ENCODE peak calls at places on chromosomes 16 and 17, in nine cellular contexts. One of them, this sample, is unnamed.

GRCh38 chr17:57927048-57927723 is 28.0 kb downstream of the CUEDC1 start:
- DNase-seq in T-cell: no peak
- DNase-seq in retina: peak
- DNase-seq in stimulated activated CD4-positive, alpha-beta T cell treated with anti-CD3 and anti-CD28 coated beads, Interleukin-15, amount 100 ng/mL, for 1 hour: no peak
- DNase-seq in naive thymus-derived CD4-positive, alpha-beta T cell: no peak
- DNase-seq in GM13977: no peak
- DNase-seq in right atrium auricular region: no peak
- DNase-seq in HepG2: no peak
- DNase-seq in caudate nucleus: peak
- DNase-seq in this sample: no peak

GRCh38 chr16:1108299-1109252 is 12.5 kb upstream of the C1QTNF8 start:
- DNase-seq in GM13977: no peak
- DNase-seq in retina: peak
- DNase-seq in T-cell: no peak
- DNase-seq in HepG2: no peak
- DNase-seq in right atrium auricular region: no peak
- DNase-seq in caudate nucleus: no peak
- DNase-seq in naive thymus-derived CD4-positive, alpha-beta T cell: no peak
- DNase-seq in stimulated activated CD4-positive, alpha-beta T cell treated with anti-CD3 and anti-CD28 coated beads, Interleukin-15, amount 100 ng/mL, for 1 hour: no peak
- DNase-seq in this sample: no peak

GRCh38 chr16:56623637-56624036 is 1.9 kb upstream of the MT1E start:
- DNase-seq in naive thymus-derived CD4-positive, alpha-beta T cell: no peak
- DNase-seq in right atrium auricular region: no peak
- DNase-seq in T-cell: no peak
- DNase-seq in HepG2: no peak
- DNase-seq in retina: no peak
- DNase-seq in caudate nucleus: no peak
- DNase-seq in stimulated activated CD4-positive, alpha-beta T cell treated with anti-CD3 and anti-CD28 coated beads, Interleukin-15, amount 100 ng/mL, for 1 hour: no peak
- DNase-seq in GM13977: no peak
- DNase-seq in this sample: no peak

GRCh38 chr17:7056386-7056785 is 12.5 kb upstream of the SLC16A11 start:
- DNase-seq in caudate nucleus: no peak
- DNase-seq in HepG2: no peak
- DNase-seq in T-cell: no peak
- DNase-seq in retina: no peak
- DNase-seq in naive thymus-derived CD4-positive, alpha-beta T cell: no peak
- DNase-seq in right atrium auricular region: no peak
- DNase-seq in GM13977: no peak
- DNase-seq in stimulated activated CD4-positive, alpha-beta T cell treated with anti-CD3 and anti-CD28 coated beads, Interleukin-15, amount 100 ng/mL, for 1 hour: no peak
- DNase-seq in this sample: no peak

GRCh38 chr17:269616-270514 is 82.7 kb downstream of the RPH3AL start:
- DNase-seq in caudate nucleus: no peak
- DNase-seq in retina: no peak
- DNase-seq in HepG2: no peak
- DNase-seq in T-cell: no peak
- DNase-seq in GM13977: no peak
- DNase-seq in stimulated activated CD4-positive, alpha-beta T cell treated with anti-CD3 and anti-CD28 coated beads, Interleukin-15, amount 100 ng/mL, for 1 hour: no peak
- DNase-seq in naive thymus-derived CD4-positive, alpha-beta T cell: no peak
- DNase-seq in right atrium auricular region: no peak
- DNase-seq in this sample: no peak

GRCh38 chr17:39553326-39553945 is 54.3 kb downstream of the NEUROD2 start:
- DNase-seq in retina: no peak
- DNase-seq in T-cell: no peak
- DNase-seq in GM13977: no peak
- DNase-seq in HepG2: no peak
- DNase-seq in stimulated activated CD4-positive, alpha-beta T cell treated with anti-CD3 and anti-CD28 coated beads, Interleukin-15, amount 100 ng/mL, for 1 hour: no peak
- DNase-seq in caudate nucleus: peak
- DNase-seq in right atrium auricular region: no peak
- DNase-seq in naive thymus-derived CD4-positive, alpha-beta T cell: no peak
- DNase-seq in this sample: no peak

GRCh38 chr16:29806096-29806579 is at the start of gene MAZ:
- DNase-seq in caudate nucleus: no peak
- DNase-seq in retina: no peak
- DNase-seq in HepG2: no peak
- DNase-seq in stimulated activated CD4-positive, alpha-beta T cell treated with anti-CD3 and anti-CD28 coated beads, Interleukin-15, amount 100 ng/mL, for 1 hour: no peak
- DNase-seq in GM13977: peak
- DNase-seq in T-cell: no peak
- DNase-seq in right atrium auricular region: no peak
- DNase-seq in naive thymus-derived CD4-positive, alpha-beta T cell: no peak
- DNase-seq in this sample: peak

GRCh38 chr16:48537909-48538745 is 71.9 kb downstream of the N4BP1 start:
- DNase-seq in naive thymus-derived CD4-positive, alpha-beta T cell: no peak
- DNase-seq in T-cell: no peak
- DNase-seq in retina: no peak
- DNase-seq in caudate nucleus: no peak
- DNase-seq in HepG2: no peak
- DNase-seq in GM13977: no peak
- DNase-seq in stimulated activated CD4-positive, alpha-beta T cell treated with anti-CD3 and anti-CD28 coated beads, Interleukin-15, amount 100 ng/mL, for 1 hour: no peak
- DNase-seq in right atrium auricular region: peak
- DNase-seq in this sample: no peak

GRCh38 chr16:87297918-87298631 is 19.1 kb downstream of the C16orf95 start:
- DNase-seq in naive thymus-derived CD4-positive, alpha-beta T cell: no peak
- DNase-seq in right atrium auricular region: no peak
- DNase-seq in GM13977: peak
- DNase-seq in caudate nucleus: no peak
- DNase-seq in HepG2: peak
- DNase-seq in T-cell: peak
- DNase-seq in stimulated activated CD4-positive, alpha-beta T cell treated with anti-CD3 and anti-CD28 coated beads, Interleukin-15, amount 100 ng/mL, for 1 hour: no peak
- DNase-seq in retina: peak
- DNase-seq in this sample: peak

GRCh38 chr17:78884148-78884870 is 18.7 kb downstream of the CEP295NL start:
- DNase-seq in naive thymus-derived CD4-positive, alpha-beta T cell: no peak
- DNase-seq in retina: peak
- DNase-seq in GM13977: no peak
- DNase-seq in caudate nucleus: no peak
- DNase-seq in right atrium auricular region: no peak
- DNase-seq in T-cell: no peak
- DNase-seq in HepG2: no peak
- DNase-seq in stimulated activated CD4-positive, alpha-beta T cell treated with anti-CD3 and anti-CD28 coated beads, Interleukin-15, amount 100 ng/mL, for 1 hour: no peak
- DNase-seq in this sample: no peak

GRCh38 chr17:71447644-71448043 is 673.2 kb upstream of the SOX9 start:
- DNase-seq in HepG2: no peak
- DNase-seq in retina: no peak
- DNase-seq in T-cell: no peak
- DNase-seq in caudate nucleus: no peak
- DNase-seq in stimulated activated CD4-positive, alpha-beta T cell treated with anti-CD3 and anti-CD28 coated beads, Interleukin-15, amount 100 ng/mL, for 1 hour: no peak
- DNase-seq in GM13977: no peak
- DNase-seq in right atrium auricular region: no peak
- DNase-seq in naive thymus-derived CD4-positive, alpha-beta T cell: no peak
- DNase-seq in this sample: no peak

GRCh38 chr17:46960152-46960551 is 18.9 kb downstream of the RPRML start:
- DNase-seq in caudate nucleus: no peak
- DNase-seq in retina: no peak
- DNase-seq in HepG2: no peak
- DNase-seq in right atrium auricular region: no peak
- DNase-seq in T-cell: no peak
- DNase-seq in GM13977: no peak
- DNase-seq in naive thymus-derived CD4-positive, alpha-beta T cell: no peak
- DNase-seq in stimulated activated CD4-positive, alpha-beta T cell treated with anti-CD3 and anti-CD28 coated beads, Interleukin-15, amount 100 ng/mL, for 1 hour: no peak
- DNase-seq in this sample: no peak

GRCh38 chr16:51147776-51148673 is 3.0 kb downstream of the SALL1 start:
- DNase-seq in retina: no peak
- DNase-seq in HepG2: no peak
- DNase-seq in stimulated activated CD4-positive, alpha-beta T cell treated with anti-CD3 and anti-CD28 coated beads, Interleukin-15, amount 100 ng/mL, for 1 hour: no peak
- DNase-seq in GM13977: no peak
- DNase-seq in naive thymus-derived CD4-positive, alpha-beta T cell: no peak
- DNase-seq in T-cell: no peak
- DNase-seq in right atrium auricular region: no peak
- DNase-seq in caudate nucleus: no peak
- DNase-seq in this sample: no peak

GRCh38 chr17:58643147-58643546 is 48.7 kb downstream of the TEX14 start:
- DNase-seq in retina: no peak
- DNase-seq in GM13977: no peak
- DNase-seq in naive thymus-derived CD4-positive, alpha-beta T cell: no peak
- DNase-seq in caudate nucleus: no peak
- DNase-seq in HepG2: no peak
- DNase-seq in right atrium auricular region: no peak
- DNase-seq in stimulated activated CD4-positive, alpha-beta T cell treated with anti-CD3 and anti-CD28 coated beads, Interleukin-15, amount 100 ng/mL, for 1 hour: no peak
- DNase-seq in T-cell: no peak
- DNase-seq in this sample: no peak

GRCh38 chr17:71208111-71208704 is 912.6 kb upstream of the SOX9 start:
- DNase-seq in retina: no peak
- DNase-seq in right atrium auricular region: no peak
- DNase-seq in caudate nucleus: no peak
- DNase-seq in GM13977: no peak
- DNase-seq in naive thymus-derived CD4-positive, alpha-beta T cell: no peak
- DNase-seq in HepG2: no peak
- DNase-seq in T-cell: no peak
- DNase-seq in stimulated activated CD4-positive, alpha-beta T cell treated with anti-CD3 and anti-CD28 coated beads, Interleukin-15, amount 100 ng/mL, for 1 hour: no peak
- DNase-seq in this sample: no peak

GRCh38 chr17:47164263-47164662 is 24.8 kb downstream of the CDC27 start:
- DNase-seq in GM13977: no peak
- DNase-seq in T-cell: no peak
- DNase-seq in caudate nucleus: no peak
- DNase-seq in right atrium auricular region: no peak
- DNase-seq in retina: no peak
- DNase-seq in HepG2: no peak
- DNase-seq in stimulated activated CD4-positive, alpha-beta T cell treated with anti-CD3 and anti-CD28 coated beads, Interleukin-15, amount 100 ng/mL, for 1 hour: no peak
- DNase-seq in naive thymus-derived CD4-positive, alpha-beta T cell: no peak
- DNase-seq in this sample: no peak

GRCh38 chr17:58396173-58396572 is 21.2 kb downstream of the RNF43 start:
- DNase-seq in retina: no peak
- DNase-seq in right atrium auricular region: no peak
- DNase-seq in stimulated activated CD4-positive, alpha-beta T cell treated with anti-CD3 and anti-CD28 coated beads, Interleukin-15, amount 100 ng/mL, for 1 hour: no peak
- DNase-seq in T-cell: no peak
- DNase-seq in caudate nucleus: no peak
- DNase-seq in naive thymus-derived CD4-positive, alpha-beta T cell: no peak
- DNase-seq in HepG2: no peak
- DNase-seq in GM13977: no peak
- DNase-seq in this sample: no peak

GRCh38 chr17:67608691-67609090 is 109.0 kb upstream of the NOL11 start:
- DNase-seq in HepG2: no peak
- DNase-seq in T-cell: no peak
- DNase-seq in stimulated activated CD4-positive, alpha-beta T cell treated with anti-CD3 and anti-CD28 coated beads, Interleukin-15, amount 100 ng/mL, for 1 hour: no peak
- DNase-seq in caudate nucleus: no peak
- DNase-seq in right atrium auricular region: no peak
- DNase-seq in naive thymus-derived CD4-positive, alpha-beta T cell: no peak
- DNase-seq in retina: no peak
- DNase-seq in GM13977: no peak
- DNase-seq in this sample: no peak

GRCh38 chr17:80717661-80718060 is 173.0 kb downstream of the RPTOR start:
- DNase-seq in stimulated activated CD4-positive, alpha-beta T cell treated with anti-CD3 and anti-CD28 coated beads, Interleukin-15, amount 100 ng/mL, for 1 hour: no peak
- DNase-seq in T-cell: no peak
- DNase-seq in GM13977: no peak
- DNase-seq in retina: peak
- DNase-seq in HepG2: no peak
- DNase-seq in caudate nucleus: no peak
- DNase-seq in right atrium auricular region: no peak
- DNase-seq in naive thymus-derived CD4-positive, alpha-beta T cell: no peak
- DNase-seq in this sample: no peak

GRCh38 chr17:47404875-47405274 is 81.1 kb downstream of the EFCAB13 start:
- DNase-seq in HepG2: no peak
- DNase-seq in GM13977: no peak
- DNase-seq in retina: no peak
- DNase-seq in stimulated activated CD4-positive, alpha-beta T cell treated with anti-CD3 and anti-CD28 coated beads, Interleukin-15, amount 100 ng/mL, for 1 hour: no peak
- DNase-seq in right atrium auricular region: no peak
- DNase-seq in T-cell: no peak
- DNase-seq in caudate nucleus: no peak
- DNase-seq in naive thymus-derived CD4-positive, alpha-beta T cell: no peak
- DNase-seq in this sample: no peak

GRCh38 chr16:69040144-69040909 is 65.1 kb upstream of the HAS3 start:
- DNase-seq in caudate nucleus: no peak
- DNase-seq in retina: no peak
- DNase-seq in T-cell: no peak
- DNase-seq in stimulated activated CD4-positive, alpha-beta T cell treated with anti-CD3 and anti-CD28 coated beads, Interleukin-15, amount 100 ng/mL, for 1 hour: no peak
- DNase-seq in naive thymus-derived CD4-positive, alpha-beta T cell: no peak
- DNase-seq in HepG2: peak
- DNase-seq in right atrium auricular region: no peak
- DNase-seq in GM13977: no peak
- DNase-seq in this sample: no peak

GRCh38 chr17:21302711-21303425 is 18.4 kb downstream of the MAP2K3 start:
- DNase-seq in stimulated activated CD4-positive, alpha-beta T cell treated with anti-CD3 and anti-CD28 coated beads, Interleukin-15, amount 100 ng/mL, for 1 hour: no peak
- DNase-seq in right atrium auricular region: no peak
- DNase-seq in HepG2: no peak
- DNase-seq in caudate nucleus: no peak
- DNase-seq in naive thymus-derived CD4-positive, alpha-beta T cell: no peak
- DNase-seq in T-cell: no peak
- DNase-seq in GM13977: peak
- DNase-seq in retina: no peak
- DNase-seq in this sample: no peak

GRCh38 chr17:2240541-2240940 is 63.0 kb downstream of the SMG6 start:
- DNase-seq in HepG2: no peak
- DNase-seq in right atrium auricular region: no peak
- DNase-seq in naive thymus-derived CD4-positive, alpha-beta T cell: no peak
- DNase-seq in stimulated activated CD4-positive, alpha-beta T cell treated with anti-CD3 and anti-CD28 coated beads, Interleukin-15, amount 100 ng/mL, for 1 hour: no peak
- DNase-seq in retina: no peak
- DNase-seq in caudate nucleus: no peak
- DNase-seq in T-cell: no peak
- DNase-seq in GM13977: no peak
- DNase-seq in this sample: no peak

GRCh38 chr17:65794572-65794971 is 233.1 kb upstream of the AXIN2 start:
- DNase-seq in stimulated activated CD4-positive, alpha-beta T cell treated with anti-CD3 and anti-CD28 coated beads, Interleukin-15, amount 100 ng/mL, for 1 hour: no peak
- DNase-seq in caudate nucleus: no peak
- DNase-seq in right atrium auricular region: no peak
- DNase-seq in GM13977: no peak
- DNase-seq in retina: no peak
- DNase-seq in naive thymus-derived CD4-positive, alpha-beta T cell: peak
- DNase-seq in T-cell: no peak
- DNase-seq in HepG2: peak
- DNase-seq in this sample: no peak

GRCh38 chr16:10080031-10080772 is 102.0 kb downstream of the GRIN2A start:
- DNase-seq in caudate nucleus: peak
- DNase-seq in T-cell: no peak
- DNase-seq in stimulated activated CD4-positive, alpha-beta T cell treated with anti-CD3 and anti-CD28 coated beads, Interleukin-15, amount 100 ng/mL, for 1 hour: no peak
- DNase-seq in GM13977: no peak
- DNase-seq in HepG2: no peak
- DNase-seq in right atrium auricular region: peak
- DNase-seq in retina: peak
- DNase-seq in naive thymus-derived CD4-positive, alpha-beta T cell: no peak
- DNase-seq in this sample: no peak

GRCh38 chr16:28027055-28027454 is 36.5 kb downstream of the GSG1L start:
- DNase-seq in naive thymus-derived CD4-positive, alpha-beta T cell: no peak
- DNase-seq in right atrium auricular region: no peak
- DNase-seq in GM13977: no peak
- DNase-seq in stimulated activated CD4-positive, alpha-beta T cell treated with anti-CD3 and anti-CD28 coated beads, Interleukin-15, amount 100 ng/mL, for 1 hour: no peak
- DNase-seq in retina: no peak
- DNase-seq in HepG2: no peak
- DNase-seq in T-cell: no peak
- DNase-seq in caudate nucleus: no peak
- DNase-seq in this sample: no peak

GRCh38 chr17:41865596-41865893 is 322 bp upstream of the KLHL11 start:
- DNase-seq in retina: no peak
- DNase-seq in naive thymus-derived CD4-positive, alpha-beta T cell: no peak
- DNase-seq in HepG2: no peak
- DNase-seq in T-cell: no peak
- DNase-seq in stimulated activated CD4-positive, alpha-beta T cell treated with anti-CD3 and anti-CD28 coated beads, Interleukin-15, amount 100 ng/mL, for 1 hour: no peak
- DNase-seq in GM13977: no peak
- DNase-seq in right atrium auricular region: no peak
- DNase-seq in caudate nucleus: no peak
- DNase-seq in this sample: no peak

GRCh38 chr17:39209317-39210092 is 9.4 kb downstream of the RPL19 start:
- DNase-seq in HepG2: no peak
- DNase-seq in right atrium auricular region: peak
- DNase-seq in GM13977: no peak
- DNase-seq in naive thymus-derived CD4-positive, alpha-beta T cell: peak
- DNase-seq in stimulated activated CD4-positive, alpha-beta T cell treated with anti-CD3 and anti-CD28 coated beads, Interleukin-15, amount 100 ng/mL, for 1 hour: peak
- DNase-seq in retina: peak
- DNase-seq in caudate nucleus: peak
- DNase-seq in T-cell: peak
- DNase-seq in this sample: peak

GRCh38 chr16:85542548-85542927 is 70.6 kb upstream of the GSE1 start:
- DNase-seq in stimulated activated CD4-positive, alpha-beta T cell treated with anti-CD3 and anti-CD28 coated beads, Interleukin-15, amount 100 ng/mL, for 1 hour: no peak
- DNase-seq in caudate nucleus: no peak
- DNase-seq in naive thymus-derived CD4-positive, alpha-beta T cell: no peak
- DNase-seq in HepG2: no peak
- DNase-seq in GM13977: no peak
- DNase-seq in right atrium auricular region: no peak
- DNase-seq in T-cell: no peak
- DNase-seq in retina: no peak
- DNase-seq in this sample: no peak

GRCh38 chr17:45294506-45294905 is 22.3 kb downstream of the MAP3K14 start:
- DNase-seq in stimulated activated CD4-positive, alpha-beta T cell treated with anti-CD3 and anti-CD28 coated beads, Interleukin-15, amount 100 ng/mL, for 1 hour: no peak
- DNase-seq in naive thymus-derived CD4-positive, alpha-beta T cell: no peak
- DNase-seq in right atrium auricular region: no peak
- DNase-seq in retina: no peak
- DNase-seq in GM13977: no peak
- DNase-seq in HepG2: no peak
- DNase-seq in T-cell: no peak
- DNase-seq in caudate nucleus: no peak
- DNase-seq in this sample: no peak

GRCh38 chr17:13485327-13485726 is 116.4 kb downstream of the HS3ST3A1 start:
- DNase-seq in stimulated activated CD4-positive, alpha-beta T cell treated with anti-CD3 and anti-CD28 coated beads, Interleukin-15, amount 100 ng/mL, for 1 hour: no peak
- DNase-seq in right atrium auricular region: no peak
- DNase-seq in caudate nucleus: no peak
- DNase-seq in HepG2: no peak
- DNase-seq in GM13977: no peak
- DNase-seq in T-cell: no peak
- DNase-seq in retina: no peak
- DNase-seq in naive thymus-derived CD4-positive, alpha-beta T cell: no peak
- DNase-seq in this sample: no peak

This sample was measured in T-helper 9 cell.